ENCODE peak calls at places on chromosomes 13 and 19, in five cellular contexts. X, F, S, W and O are unnamed samples.

GRCh38 chr19:518292-519231 is 11.3 kb downstream of the TPGS1 start:
- DNase-seq in X (no peak), F (peak; percentile 75), S (peak; percentile 75), W (no peak), O (no peak)

GRCh38 chr19:57850553-57851017 is 926 bp downstream of the ZNF587 start:
- DNase-seq in X (peak; percentile 32), F (peak; percentile 49), S (peak; percentile 41), W (peak; percentile 29), O (no peak)

GRCh38 chr19:54485846-54486245 is 12.8 kb upstream of the CDC42EP5 start:
- DNase-seq in X (no peak), F (no peak), S (no peak), W (no peak), O (no peak)

GRCh38 chr19:38788478-38789243 is at the start of gene LGALS7B:
- DNase-seq in X (no peak), F (no peak), S (no peak), W (no peak), O (no peak)

GRCh38 chr13:45527699-45528462 is 63.1 kb downstream of the COG3 start:
- DNase-seq in X (no peak), F (no peak), S (no peak), W (peak; percentile 77), O (no peak)

GRCh38 chr13:28566283-28566682 is 71.4 kb upstream of the FLT1 start:
- DNase-seq in X (no peak), F (no peak), S (no peak), W (no peak), O (no peak)

GRCh38 chr13:40190656-40191100 is 475.8 kb downstream of the FOXO1 start:
- DNase-seq in X (peak; percentile 63), F (no peak), S (no peak), W (peak; percentile 6), O (no peak)

GRCh38 chr19:5947435-5947834 is 30.5 kb downstream of the RANBP3 start:
- DNase-seq in X (no peak), F (no peak), S (no peak), W (no peak), O (no peak)

GRCh38 chr13:75643693-75644092 is 7.6 kb downstream of the LMO7 start:
- DNase-seq in X (no peak), F (no peak), S (no peak), W (no peak), O (no peak)

GRCh38 chr19:57191141-57192063 is at the start of gene ZNF264:
- DNase-seq in X (peak; percentile 93), F (peak; percentile 92), S (peak; percentile 66), W (peak; percentile 62), O (peak; percentile 89)

GRCh38 chr19:8655340-8655709 is 24.9 kb downstream of the NFILZ start:
- DNase-seq in X (peak; percentile 22), F (no peak), S (peak; percentile 21), W (no peak), O (no peak)

GRCh38 chr19:10887616-10888367 is 16.4 kb downstream of the CARM1 start:
- DNase-seq in X (no peak), F (no peak), S (no peak), W (no peak), O (no peak)

GRCh38 chr13:49421391-49421790 is 22.5 kb downstream of the CAB39L start:
- DNase-seq in X (no peak), F (peak; percentile 56), S (peak; percentile 12), W (peak; percentile 81), O (no peak)

GRCh38 chr13:90416519-90416918 is 931.0 kb upstream of the MIR17HG start:
- DNase-seq in X (no peak), F (no peak), S (no peak), W (no peak), O (no peak)

GRCh38 chr13:101139076-101139475 is 277.2 kb downstream of the NALCN start:
- DNase-seq in X (no peak), F (no peak), S (no peak), W (no peak), O (no peak)

GRCh38 chr19:38784224-38784623 is 4.8 kb upstream of the LGALS7B start:
- DNase-seq in X (no peak), F (no peak), S (no peak), W (peak; percentile 63), O (no peak)

GRCh38 chr19:42285546-42285945 is 16.4 kb upstream of the PRR19 start:
- DNase-seq in X (no peak), F (no peak), S (no peak), W (no peak), O (no peak)
- TF ChIP-seq TAF1 in X (no peak), F (no peak), S (no peak), W (no peak), O (no peak)

GRCh38 chr13:42337808-42338600 is 66.1 kb downstream of the AKAP11 start:
- DNase-seq in X (no peak), F (no peak), S (no peak), W (no peak), O (no peak)

GRCh38 chr13:42330991-42331390 is 59.0 kb downstream of the AKAP11 start:
- DNase-seq in X (no peak), F (no peak), S (no peak), W (no peak), O (no peak)

GRCh38 chr13:42329239-42329638 is 57.3 kb downstream of the AKAP11 start:
- DNase-seq in X (no peak), F (no peak), S (no peak), W (no peak), O (no peak)

GRCh38 chr13:42334329-42334706 is 62.4 kb downstream of the AKAP11 start:
- DNase-seq in X (no peak), F (peak; percentile 56), S (no peak), W (no peak), O (no peak)

DNA sequence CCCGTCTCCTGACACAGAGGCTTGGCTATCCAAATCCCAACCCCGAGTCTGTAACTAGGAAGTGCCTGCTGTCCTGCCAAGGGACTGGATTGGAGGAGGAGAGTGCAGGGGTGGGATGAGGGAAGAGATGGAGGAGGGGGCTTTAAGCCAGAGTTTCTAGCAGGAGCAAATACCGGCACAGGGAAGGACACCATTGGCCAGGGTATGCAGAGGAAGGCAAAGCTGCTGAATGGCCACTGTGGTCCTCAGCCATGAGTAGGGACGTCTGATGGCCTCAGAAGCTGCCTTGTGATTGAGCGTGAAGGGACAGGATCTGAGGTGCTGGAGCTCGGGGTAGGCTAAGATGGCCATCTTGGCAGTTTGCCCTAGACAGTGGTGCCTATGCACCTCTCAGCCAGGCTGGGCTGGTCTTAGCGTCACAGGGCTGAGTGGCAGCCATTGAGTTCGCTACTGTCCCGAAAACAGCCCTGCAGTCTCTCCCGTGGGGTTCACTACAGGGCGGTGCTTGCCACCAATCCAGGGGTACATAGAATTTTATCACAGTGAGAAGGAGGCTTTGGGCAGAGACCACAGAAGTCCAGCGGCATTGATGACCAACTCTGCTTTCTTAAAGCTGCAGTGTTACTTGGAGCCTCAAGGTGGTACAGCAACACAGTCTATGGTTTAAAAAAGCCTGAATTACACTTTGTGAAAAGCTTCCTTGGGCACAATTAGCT is 61.8 kb downstream of the AKAP11 start:
- DNase-seq in X (no peak), F (peak; percentile 59), S (no peak), W (peak; percentile 16), O (no peak)
- TF ChIP-seq TAF1 in X (no peak), F (no peak), S (no peak), W (no peak), O (no peak)

GRCh38 chr19:21569497-21569870 is 64.1 kb downstream of the ZNF429 start:
- DNase-seq in X (no peak), F (no peak), S (no peak), W (no peak), O (no peak)
- TF ChIP-seq TAF1 in X (no peak), F (no peak), S (no peak), W (no peak), O (no peak)

GRCh38 chr19:2097330-2098327 is 914 bp downstream of the IZUMO4 start:
- DNase-seq in X (no peak), F (peak; percentile 57), S (no peak), W (no peak), O (no peak)
- TF ChIP-seq TAF1 in X (no peak), F (no peak), S (no peak), W (no peak), O (no peak)

DNA sequence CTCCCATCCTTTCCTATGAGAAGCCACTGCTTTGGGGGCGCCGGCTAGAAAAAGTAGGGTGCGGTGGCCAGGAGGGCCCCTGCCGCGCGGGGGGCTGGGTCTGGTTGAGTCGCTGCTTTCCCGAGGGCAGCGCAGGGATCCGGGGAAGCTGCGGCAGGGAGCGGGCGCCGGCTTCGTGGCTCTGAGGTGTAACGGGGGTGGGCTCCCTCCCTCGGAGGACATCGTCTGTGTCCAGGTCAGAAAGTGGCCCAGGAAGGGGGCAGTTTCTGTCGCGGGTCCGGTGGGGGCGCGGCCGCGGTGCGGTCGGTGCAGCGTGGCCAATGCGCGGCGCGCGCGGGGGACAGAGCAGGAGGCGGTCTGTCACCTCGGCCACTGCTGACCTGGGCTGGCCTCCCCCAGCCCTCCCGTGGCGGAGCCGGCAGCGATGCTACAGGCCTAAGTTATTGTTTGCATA is 15.6 kb upstream of the NPAS1 start:
- DNase-seq in X (peak; percentile 75), F (no peak), S (peak; percentile 61), W (no peak), O (no peak)
- TF ChIP-seq TAF1 in X (no peak), F (no peak), S (no peak), W (no peak), O (no peak)